ENCODE peak calls at places on chromosomes 1 and 21, in six cellular contexts. M is H9, E is mesendoderm, U is IMR-90, O is H1, G is trophoblast cell. Y is an unnamed sample.

GRCh38 chr1:245915406-245915805 is 591.7 kb downstream of the SMYD3 start:
- DNase-seq in G (no peak), O (no peak), E (no peak), M (no peak), U (no peak), Y (no peak)

GRCh38 chr1:174963547-174964125 is 36.1 kb upstream of the CACYBP start:
- DNase-seq in G (no peak), U (no peak), M (no peak), E (no peak), O (no peak), Y (no peak)

GRCh38 chr1:35595684-35596083 is 22.6 kb downstream of the TFAP2E start:
- DNase-seq in M (no peak), O (no peak), G (no peak), U (no peak), E (no peak), Y (no peak)

GRCh38 chr1:211630236-211631081 is 45.0 kb downstream of the NEK2 start:
- DNase-seq in U (no peak), G (no peak), O (no peak), E (peak), M (peak), Y (no peak)

GRCh38 chr1:31712625-31713024 is 8.8 kb upstream of the COL16A1 start:
- DNase-seq in M (no peak), U (peak), E (peak), G (peak), O (no peak), Y (no peak)

GRCh38 chr1:113800487-113800886 is 11.8 kb downstream of the RSBN1 start:
- DNase-seq in E (no peak), U (no peak), M (no peak), O (no peak), G (no peak), Y (no peak)

GRCh38 chr1:115557715-115558114 is 84.1 kb upstream of the VANGL1 start:
- DNase-seq in O (no peak), U (no peak), G (no peak), M (no peak), E (peak), Y (no peak)

GRCh38 chr1:238624786-238625185 is 734.1 kb upstream of the ZP4 start:
- DNase-seq in E (no peak), U (peak), G (no peak), O (no peak), M (no peak), Y (no peak)

GRCh38 chr1:98001764-98002163 is 80.9 kb upstream of the DPYD start:
- DNase-seq in G (no peak), O (no peak), E (no peak), U (peak), M (no peak), Y (no peak)

GRCh38 chr1:159000627-159001026 is 9.1 kb upstream of the IFI16 start:
- DNase-seq in U (peak), G (no peak), M (peak), O (no peak), E (peak), Y (peak)

GRCh38 chr1:38455829-38456563 is 403.6 kb downstream of the RRAGC start:
- DNase-seq in M (no peak), G (no peak), O (no peak), E (no peak), U (no peak), Y (no peak)

GRCh38 chr1:230142608-230143209 is 75.7 kb downstream of the GALNT2 start:
- DNase-seq in U (no peak), O (no peak), E (no peak), M (no peak), G (no peak), Y (no peak)

GRCh38 chr1:180815188-180815587 is 97.5 kb upstream of the KIAA1614 start:
- DNase-seq in O (no peak), G (no peak), U (no peak), M (no peak), E (no peak), Y (no peak)

GRCh38 chr1:207156095-207156494 is 52.1 kb downstream of the C4BPA start:
- DNase-seq in M (no peak), O (no peak), G (no peak), U (no peak), E (no peak), Y (no peak)

GRCh38 chr21:31967334-31967733 is 94.5 kb downstream of the HUNK start:
- DNase-seq in M (no peak), G (no peak), E (no peak), U (no peak), O (no peak), Y (no peak)

GRCh38 chr1:190633488-190633887 is 155.8 kb upstream of the BRINP3 start:
- DNase-seq in G (no peak), E (peak), U (peak), M (no peak), O (no peak), Y (peak)

GRCh38 chr1:226534098-226534497 is 14.5 kb upstream of the STUM start:
- DNase-seq in M (no peak), G (no peak), O (no peak), E (no peak), U (no peak), Y (no peak)

GRCh38 chr1:93692451-93692861 is 10.8 kb upstream of the BCAR3 start:
- DNase-seq in O (no peak), E (no peak), M (no peak), U (peak), G (no peak), Y (no peak)

GRCh38 chr1:116951175-116951935 is 41.6 kb downstream of the PTGFRN start:
- DNase-seq in E (no peak), M (no peak), G (peak), O (no peak), U (peak), Y (no peak)

GRCh38 chr1:116159611-116160010 is 48.4 kb downstream of the MAB21L3 start:
- DNase-seq in M (no peak), G (no peak), O (no peak), U (no peak), E (no peak), Y (no peak)

GRCh38 chr21:17435565-17436543 is 77.0 kb upstream of the CXADR start:
- DNase-seq in E (no peak), G (no peak), U (no peak), O (no peak), M (no peak), Y (no peak)

GRCh38 chr1:91883470-91883869 is 2.5 kb downstream of the TGFBR3 start:
- DNase-seq in E (no peak), U (peak), G (no peak), M (no peak), O (no peak), Y (no peak)

GRCh38 chr1:24027838-24028468 is 47.8 kb upstream of the SRSF10 start:
- DNase-seq in O (no peak), G (no peak), U (peak), M (no peak), E (no peak), Y (no peak)

GRCh38 chr1:226690460-226690982 is 48.6 kb downstream of the ITPKB start:
- DNase-seq in U (peak), M (no peak), G (no peak), E (no peak), O (no peak), Y (no peak)

GRCh38 chr1:36258960-36259344 is 34.7 kb downstream of the THRAP3 start:
- DNase-seq in G (no peak), U (peak), M (no peak), O (no peak), E (no peak), Y (no peak)

GRCh38 chr1:202438393-202439174 is 90.1 kb downstream of the PPP1R12B start:
- DNase-seq in U (no peak), G (no peak), E (no peak), M (no peak), O (no peak), Y (no peak)

GRCh38 chr1:189774721-189775287 is 702.9 kb downstream of the BRINP3 start:
- DNase-seq in G (no peak), O (no peak), U (no peak), M (no peak), E (no peak), Y (no peak)

GRCh38 chr1:81478217-81478616 is 322.5 kb upstream of the ADGRL2 start:
- DNase-seq in M (no peak), U (no peak), O (no peak), G (no peak), E (peak), Y (no peak)

GRCh38 chr1:203271018-203271743 is 34.1 kb upstream of the BTG2 start:
- DNase-seq in E (peak), O (no peak), G (peak), M (peak), U (peak), Y (no peak)

GRCh38 chr1:16393255-16394177 is 26.5 kb downstream of the SZRD1 start:
- DNase-seq in M (no peak), E (no peak), O (no peak), G (no peak), U (no peak), Y (no peak)

GRCh38 chr1:117171900-117172501 is 38.7 kb downstream of the VTCN1 start:
- DNase-seq in U (peak), G (no peak), O (no peak), E (no peak), M (no peak), Y (peak)

GRCh38 chr1:16371725-16372124 is 4.7 kb downstream of the SZRD1 start:
- DNase-seq in M (no peak), E (no peak), O (no peak), U (peak), G (peak), Y (no peak)

GRCh38 chr1:232590742-232591082 is 39.2 kb downstream of the SIPA1L2 start:
- DNase-seq in G (no peak), E (no peak), M (no peak), U (no peak), O (no peak), Y (no peak)

GRCh38 chr1:232589111-232589808 is 40.7 kb downstream of the SIPA1L2 start:
- DNase-seq in E (no peak), U (no peak), G (no peak), O (no peak), M (no peak), Y (no peak)

GRCh38 chr1:232587141-232588008 is 42.6 kb downstream of the SIPA1L2 start:
- DNase-seq in E (no peak), M (no peak), U (no peak), G (no peak), O (no peak), Y (no peak)

GRCh38 chr1:232591344-232591743 is 38.6 kb downstream of the SIPA1L2 start:
- DNase-seq in U (no peak), M (no peak), E (no peak), O (no peak), G (no peak), Y (no peak)

GRCh38 chr1:232589809-232590741 is 39.9 kb downstream of the SIPA1L2 start:
- DNase-seq in G (no peak), M (no peak), U (no peak), E (no peak), O (no peak), Y (no peak)
- H3K18ac ChIP-seq in G (peak), M (no peak), U (no peak), E (no peak), O (no peak), Y (no peak)

GRCh38 chr1:10791117-10791951 is 5.1 kb downstream of the CASZ1 start:
- DNase-seq in M (no peak), G (no peak), U (no peak), E (peak), O (no peak), Y (no peak)

GRCh38 chr1:10787274-10787673 is 9.2 kb downstream of the CASZ1 start:
- DNase-seq in U (no peak), M (no peak), O (no peak), G (no peak), E (no peak), Y (no peak)

GRCh38 chr1:10789392-10790154 is 6.9 kb downstream of the CASZ1 start:
- DNase-seq in G (no peak), M (no peak), O (no peak), E (no peak), U (no peak), Y (no peak)

GRCh38 chr1:10788592-10789006 is 7.8 kb downstream of the CASZ1 start:
- DNase-seq in G (no peak), M (peak), E (peak), O (no peak), U (no peak), Y (no peak)

GRCh38 chr1:10790155-10790707 is 6.2 kb downstream of the CASZ1 start:
- DNase-seq in M (no peak), U (no peak), O (no peak), E (no peak), G (no peak), Y (no peak)
- H3K9ac ChIP-seq in M (no peak), U (no peak), O (no peak), E (no peak), G (no peak), Y (no peak)

GRCh38 chr1:69090170-69090569 is 477.6 kb upstream of the LRRC7 start:
- DNase-seq in E (no peak), O (no peak), M (no peak), U (no peak), G (no peak), Y (no peak)
- H3K23ac ChIP-seq in E (no peak), O (no peak), M (no peak), U (no peak), G (no peak), Y (no peak)

GRCh38 chr1:53328009-53328489 is at the start of gene LRP8:
- DNase-seq in M (peak), U (peak), G (peak), O (no peak), E (peak), Y (peak)

GRCh38 chr1:53326598-53327182 is 1.2 kb downstream of the LRP8 start:
- DNase-seq in M (peak), O (no peak), U (no peak), G (peak), E (peak), Y (peak)

GRCh38 chr1:53326088-53326597 is 1.7 kb downstream of the LRP8 start:
- DNase-seq in G (peak), U (peak), O (peak), M (peak), E (peak), Y (peak)

GRCh38 chr1:53328490-53329182 is 766 bp upstream of the LRP8 start:
- DNase-seq in U (no peak), M (peak), O (no peak), G (no peak), E (peak), Y (peak)

DNA sequence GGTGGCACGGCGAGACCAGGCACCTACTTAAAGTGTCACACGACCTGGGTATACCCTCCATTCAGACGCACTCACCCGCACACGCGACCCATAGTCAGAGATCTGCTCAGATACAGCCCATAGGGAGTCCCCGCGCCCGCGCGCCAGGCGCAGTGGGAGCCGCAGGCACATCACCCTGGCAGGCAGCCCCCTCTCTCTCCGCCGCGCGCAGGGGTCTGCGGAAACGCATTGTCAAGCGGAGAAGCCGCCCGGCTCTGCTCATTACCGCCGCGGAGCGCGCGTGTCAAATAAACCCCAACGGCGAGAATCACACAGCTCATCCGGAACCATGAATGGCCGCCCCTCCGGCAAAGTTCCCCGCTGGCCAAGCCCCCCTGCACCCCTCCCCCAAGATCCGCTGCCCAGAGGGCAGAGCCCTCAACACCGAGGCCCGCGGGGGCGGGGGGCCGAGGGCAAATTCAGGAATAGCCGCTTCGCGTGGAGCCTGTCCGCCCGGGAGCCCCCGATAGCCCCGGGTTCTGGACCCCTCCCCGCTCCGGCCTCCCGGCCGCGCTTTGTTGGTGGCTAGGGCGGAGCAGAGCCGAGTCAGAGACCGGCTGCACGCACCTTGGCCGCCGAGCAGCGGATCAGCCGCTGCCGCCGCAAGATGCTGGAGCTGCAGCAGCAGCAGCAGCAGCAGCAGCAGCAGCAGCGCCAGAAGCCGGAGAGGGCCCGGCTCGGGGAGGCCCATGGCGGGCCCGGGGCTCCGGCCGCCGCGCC is 508 bp downstream of the LRP8 start:
- DNase-seq in O (no peak), G (no peak), U (peak), M (peak), E (peak), Y (peak)
- H3K18ac ChIP-seq in O (peak), G (no peak), U (no peak), M (peak), E (peak), Y (peak)

GRCh38 chr1:28510350-28511223 is 4.7 kb downstream of the RCC1 start:
- DNase-seq in E (peak), M (peak), O (no peak), U (peak), G (no peak), Y (no peak)
- H3K9ac ChIP-seq in E (peak), M (peak), O (peak), U (peak), G (peak), Y (no peak)

GRCh38 chr1:220878223-220879081 is 791 bp upstream of the HLX start:
- DNase-seq in U (no peak), O (no peak), G (no peak), M (no peak), E (peak), Y (no peak)

GRCh38 chr1:220880726-220881506 is 1.7 kb downstream of the HLX start:
- DNase-seq in G (peak), M (peak), O (no peak), U (peak), E (peak), Y (no peak)

GRCh38 chr1:220880367-220880680 is 1.1 kb downstream of the HLX start:
- DNase-seq in G (no peak), E (no peak), M (no peak), O (no peak), U (no peak), Y (no peak)

GRCh38 chr1:220879090-220879508 is at the start of gene HLX:
- DNase-seq in U (peak), E (peak), M (peak), G (peak), O (no peak), Y (no peak)

GRCh38 chr1:220879509-220880366 is 495 bp downstream of the HLX start:
- DNase-seq in G (peak), U (peak), O (no peak), E (peak), M (peak), Y (no peak)
- H3K23ac ChIP-seq in G (no peak), U (peak), O (no peak), E (no peak), M (no peak), Y (peak)

DNA sequence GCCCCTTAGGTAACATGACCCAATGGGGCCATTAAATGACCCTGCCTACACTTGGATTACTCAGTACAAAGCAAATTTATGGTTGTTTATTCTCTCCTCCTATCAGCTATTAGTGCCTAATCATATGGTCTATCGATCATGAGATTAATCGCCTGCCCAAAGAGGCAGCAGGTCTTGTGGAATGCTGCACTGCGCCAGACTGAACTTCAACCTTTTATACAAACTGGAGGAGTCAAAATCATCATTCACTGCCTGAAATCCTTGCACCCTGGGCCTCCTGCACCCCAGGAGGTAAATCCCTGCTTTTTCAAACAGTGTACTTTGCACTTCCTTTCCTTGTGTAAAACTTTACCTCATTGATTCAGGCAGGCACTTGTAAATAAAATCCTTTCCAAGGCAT is 69.7 kb downstream of the NFIA start:
- DNase-seq in G (no peak), M (no peak), O (no peak), E (no peak), U (no peak), Y (no peak)
- H3K18ac ChIP-seq in G (no peak), M (no peak), O (no peak), E (no peak), U (no peak), Y (no peak)

GRCh38 chr21:34810786-34811185 is 142.0 kb downstream of the CLIC6 start:
- DNase-seq in U (no peak), M (no peak), G (no peak), E (no peak), O (no peak), Y (no peak)

GRCh38 chr21:34807881-34808568 is 139.2 kb downstream of the CLIC6 start:
- DNase-seq in M (no peak), E (no peak), O (no peak), U (peak), G (peak), Y (no peak)

GRCh38 chr21:34811368-34811767 is 142.6 kb downstream of the CLIC6 start:
- DNase-seq in M (no peak), G (peak), U (no peak), E (no peak), O (no peak), Y (no peak)

GRCh38 chr21:34808569-34809204 is 139.9 kb downstream of the CLIC6 start:
- DNase-seq in M (no peak), E (no peak), O (no peak), U (peak), G (no peak), Y (no peak)

DNA sequence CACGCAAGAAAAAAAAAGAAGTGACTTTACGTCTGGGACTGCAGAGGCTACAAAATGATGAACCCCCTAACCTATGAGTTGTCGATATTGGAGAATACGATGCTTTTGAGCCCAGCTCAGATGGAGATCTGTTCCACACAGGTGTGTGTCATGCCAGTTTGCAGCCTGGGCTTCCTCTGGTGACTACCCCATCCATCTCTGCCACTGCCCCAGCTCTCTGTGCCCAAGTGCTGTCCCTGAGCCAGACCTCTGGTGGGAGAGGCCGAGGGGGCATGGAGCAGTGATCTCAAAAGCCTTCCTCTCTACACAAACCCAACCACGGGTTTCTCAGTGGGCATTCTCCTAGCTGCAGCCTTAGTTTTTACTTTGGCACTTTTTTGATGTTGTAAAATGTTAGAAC is 141.0 kb downstream of the CLIC6 start:
- DNase-seq in E (no peak), O (no peak), U (no peak), M (no peak), G (no peak), Y (no peak)
- H3K9ac ChIP-seq in E (no peak), O (no peak), U (no peak), M (no peak), G (no peak), Y (no peak)

GRCh38 chr21:38807481-38807880 is 1.8 kb downstream of the ETS2 start:
- DNase-seq in E (no peak), G (no peak), O (no peak), U (no peak), M (no peak), Y (peak)

GRCh38 chr21:38804617-38805281 is 980 bp upstream of the ETS2 start:
- DNase-seq in O (no peak), U (peak), E (no peak), G (peak), M (peak), Y (no peak)

GRCh38 chr21:38805282-38806152 is at the start of gene ETS2:
- DNase-seq in U (peak), M (peak), E (peak), O (peak), G (peak), Y (peak)

GRCh38 chr21:38806942-38807284 is 1.2 kb downstream of the ETS2 start:
- DNase-seq in M (no peak), U (peak), G (no peak), E (no peak), O (no peak), Y (no peak)

GRCh38 chr21:38806153-38806941 is 618 bp downstream of the ETS2 start:
- DNase-seq in U (no peak), E (no peak), G (no peak), O (no peak), M (no peak), Y (peak)
- H3K23ac ChIP-seq in U (peak), E (no peak), G (no peak), O (no peak), M (no peak), Y (no peak)

Y was measured in neuronal stem cell.